ENCODE peak calls at places on chromosomes 3 and 15, in four cellular contexts. N is AG08396, X is Calu3, Y is T-helper 1 cell. G is an unnamed sample.
A peak's percentile ranks its signal among the peaks of the same experiment; 100 is the strongest.

GRCh38 chr15:70244978-70245542 is 147.3 kb upstream of the TLE3 start:
- DNase-seq in X (no peak), Y (no peak), N (no peak), G (no peak)

GRCh38 chr3:4351872-4352271 is 48.7 kb downstream of the SETMAR start:
- DNase-seq in Y (no peak), X (no peak), N (no peak), G (no peak)

GRCh38 chr15:58241872-58242271 is 103.7 kb downstream of the AQP9 start:
- DNase-seq in X (no peak), N (no peak), Y (no peak), G (no peak)

GRCh38 chr3:184180165-184180564 is 5.5 kb downstream of the AP2M1 start:
- DNase-seq in N (no peak), Y (no peak), X (no peak), G (no peak)

GRCh38 chr3:9704343-9705322 is 1.0 kb downstream of the CPNE9 start:
- DNase-seq in X (peak; percentile 47), Y (no peak), N (peak; percentile 79), G (peak; percentile 89)

GRCh38 chr3:99472385-99472784 is 166.0 kb upstream of the COL8A1 start:
- DNase-seq in Y (no peak), X (no peak), N (no peak), G (no peak)

GRCh38 chr3:9183811-9184463 is 65.5 kb downstream of the SRGAP3 start:
- DNase-seq in N (no peak), Y (no peak), X (no peak), G (no peak)

GRCh38 chr3:98691897-98692296 is 71.2 kb upstream of the ST3GAL6 start:
- DNase-seq in X (no peak), Y (no peak), N (no peak), G (no peak)

GRCh38 chr3:29140706-29141105 is 140.2 kb upstream of the RBMS3 start:
- DNase-seq in X (no peak), N (peak; percentile 15), Y (no peak), G (no peak)

GRCh38 chr3:115891237-115891636 is 267.9 kb downstream of the GAP43 start:
- DNase-seq in N (no peak), Y (no peak), X (no peak), G (no peak)